ENCODE peak calls at places on chromosomes 2 and 18, in six cellular contexts. Y, H, K, G, F and W are unnamed samples. For H3K4me1, the result is how much of the 10 kb centered on the place peaks cover.

GRCh38 chr2:101036562-101036961 is 34.5 kb downstream of the RPL31 start:
- DNase-seq in Y (no peak), H (no peak), K (no peak), G (no peak), F (no peak), W (no peak)

GRCh38 chr2:122135353-122135947 is 380.0 kb downstream of the TSN start:
- DNase-seq in Y (no peak), H (no peak), K (no peak), G (no peak), F (no peak), W (no peak)

GRCh38 chr2:64090264-64090663 is 54.0 kb downstream of the PELI1 start:
- DNase-seq in Y (no peak), H (no peak), K (no peak), G (no peak), F (no peak), W (no peak)

GRCh38 chr2:46299365-46300263 is 2.4 kb downstream of the EPAS1 start:
- DNase-seq in Y (peak), H (peak), K (peak), G (no peak), F (peak), W (peak)

GRCh38 chr18:79258447-79258846 is 137.3 kb upstream of the NFATC1 start:
- DNase-seq in Y (no peak), H (no peak), K (no peak), G (no peak), F (no peak), W (no peak)

GRCh38 chr2:69915050-69915945 is at the start of gene MXD1:
- DNase-seq in Y (peak), H (no peak), K (peak), G (no peak), F (no peak), W (peak)

GRCh38 chr2:5093056-5093455 is 599.1 kb upstream of the SOX11 start:
- DNase-seq in Y (no peak), H (no peak), K (no peak), G (no peak), F (no peak), W (no peak)

GRCh38 chr18:71597219-71597618 is 946.9 kb downstream of the CBLN2 start:
- DNase-seq in Y (no peak), H (no peak), K (no peak), G (no peak), F (no peak), W (no peak)

GRCh38 chr2:162073776-162074578 is at the start of gene DPP4:
- DNase-seq in Y (peak), H (peak), K (peak), G (no peak), F (peak), W (peak)

GRCh38 chr18:79186649-79187048 is 117.5 kb downstream of the ATP9B start:
- DNase-seq in Y (no peak), H (no peak), K (no peak), G (no peak), F (no peak), W (no peak)

GRCh38 chr2:202588647-202589581 is 45.9 kb upstream of the FAM117B start:
- DNase-seq in Y (peak), H (peak), K (peak), G (peak), F (peak), W (peak)

GRCh38 chr18:30622104-30622503 is 420.4 kb downstream of the DSC3 start:
- DNase-seq in Y (no peak), H (no peak), K (no peak), G (no peak), F (no peak), W (no peak)

GRCh38 chr2:1752751-1753150 is 8.4 kb upstream of the PXDN start:
- DNase-seq in Y (no peak), H (no peak), K (no peak), G (no peak), F (no peak), W (no peak)

GRCh38 chr2:6905668-6906067 is 11.5 kb upstream of the RNF144A start:
- DNase-seq in Y (no peak), H (no peak), K (no peak), G (no peak), F (no peak), W (no peak)

GRCh38 chr2:179877601-179878364 is 16.4 kb upstream of the ZNF385B start:
- DNase-seq in Y (no peak), H (no peak), K (no peak), G (no peak), F (no peak), W (no peak)

GRCh38 chr2:42886921-42887320 is 94.5 kb upstream of the HAAO start:
- DNase-seq in Y (no peak), H (no peak), K (no peak), G (no peak), F (no peak), W (no peak)

GRCh38 chr2:42888846-42889245 is 96.5 kb upstream of the HAAO start:
- DNase-seq in Y (no peak), H (no peak), K (no peak), G (no peak), F (no peak), W (no peak)

GRCh38 chr2:42882756-42883155 is 90.4 kb upstream of the HAAO start:
- DNase-seq in Y (no peak), H (no peak), K (no peak), G (no peak), F (no peak), W (no peak)

GRCh38 chr2:42893047-42893758 is 100.8 kb upstream of the HAAO start:
- DNase-seq in Y (no peak), H (no peak), K (no peak), G (no peak), F (no peak), W (no peak)

GRCh38 chr2:42888321-42888720 is 95.9 kb upstream of the HAAO start:
- DNase-seq in Y (no peak), H (no peak), K (no peak), G (no peak), F (no peak), W (no peak)
- H3K27ac ChIP-seq in Y (no peak), H (no peak), K (no peak), G (no peak), F (no peak), W (no peak)

GRCh38 chr2:8578335-8579244 is 103.3 kb upstream of the ID2 start:
- DNase-seq in Y (peak), H (no peak), K (no peak), G (no peak), F (no peak), W (no peak)

GRCh38 chr2:8575810-8576423 is 105.9 kb upstream of the ID2 start:
- DNase-seq in Y (no peak), H (no peak), K (no peak), G (no peak), F (no peak), W (no peak)

GRCh38 chr2:8576525-8577157 is 105.2 kb upstream of the ID2 start:
- DNase-seq in Y (peak), H (no peak), K (peak), G (no peak), F (no peak), W (no peak)

GRCh38 chr2:8579686-8580085 is 102.2 kb upstream of the ID2 start:
- DNase-seq in Y (no peak), H (no peak), K (no peak), G (no peak), F (no peak), W (no peak)

DNA sequence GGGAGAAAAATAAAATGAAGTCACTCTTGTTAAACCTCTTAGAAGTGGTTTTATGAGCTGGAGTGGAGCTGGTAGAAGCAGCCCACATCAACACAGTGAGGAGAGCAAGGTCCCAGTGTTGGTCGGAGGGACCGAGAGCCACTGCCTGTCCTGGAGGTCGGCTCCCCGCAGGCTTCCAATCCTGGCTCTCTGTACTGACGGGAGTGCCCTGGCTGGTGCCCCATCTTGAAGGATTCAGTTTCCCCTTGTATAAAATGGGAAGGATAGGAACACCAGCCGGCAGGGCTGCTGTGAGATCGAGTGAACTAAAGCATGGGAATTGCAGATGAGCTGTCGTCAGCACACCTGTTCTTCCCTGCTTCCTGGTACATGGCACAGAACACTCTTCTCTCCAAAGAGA is 104.3 kb upstream of the ID2 start:
- DNase-seq in Y (peak), H (no peak), K (no peak), G (no peak), F (no peak), W (no peak)
- H3K4me1 ChIP-seq in Y (under half), H (under half), K (under half), G (under half), F (under half), W (under half)

GRCh38 chr2:74032909-74033261 is 48.2 kb downstream of the TET3 start:
- DNase-seq in Y (no peak), H (no peak), K (no peak), G (no peak), F (no peak), W (no peak)

GRCh38 chr2:74027496-74027895 is 42.8 kb downstream of the TET3 start:
- DNase-seq in Y (no peak), H (no peak), K (no peak), G (no peak), F (no peak), W (no peak)

GRCh38 chr2:74028290-74028689 is 43.6 kb downstream of the TET3 start:
- DNase-seq in Y (no peak), H (no peak), K (no peak), G (no peak), F (no peak), W (no peak)

GRCh38 chr2:74029719-74030397 is 45.1 kb downstream of the TET3 start:
- DNase-seq in Y (no peak), H (no peak), K (no peak), G (no peak), F (no peak), W (no peak)

DNA sequence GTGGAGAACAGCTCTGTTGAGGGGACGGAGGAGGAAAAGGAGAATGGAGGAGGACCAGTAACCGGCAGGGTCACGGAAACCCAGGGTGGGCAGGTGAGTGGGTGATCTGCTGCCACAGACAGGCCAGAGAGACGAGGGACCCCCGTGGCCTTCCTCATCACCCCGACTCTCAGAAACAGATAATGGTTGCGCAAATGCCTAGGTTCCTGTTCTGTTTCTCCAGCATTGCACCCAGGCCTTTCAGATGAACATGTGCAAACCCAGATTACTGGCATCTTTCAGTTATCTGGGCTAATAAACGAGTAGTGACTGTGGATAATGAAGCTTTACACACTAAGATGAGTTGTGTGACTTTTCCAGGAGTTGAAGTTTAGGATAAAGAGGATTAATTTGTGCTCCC is 46.5 kb downstream of the TET3 start:
- DNase-seq in Y (no peak), H (no peak), K (no peak), G (no peak), F (no peak), W (no peak)
- H3K4me3 ChIP-seq in Y (no peak), H (no peak), K (no peak), G (no peak), F (no peak), W (no peak)

DNA sequence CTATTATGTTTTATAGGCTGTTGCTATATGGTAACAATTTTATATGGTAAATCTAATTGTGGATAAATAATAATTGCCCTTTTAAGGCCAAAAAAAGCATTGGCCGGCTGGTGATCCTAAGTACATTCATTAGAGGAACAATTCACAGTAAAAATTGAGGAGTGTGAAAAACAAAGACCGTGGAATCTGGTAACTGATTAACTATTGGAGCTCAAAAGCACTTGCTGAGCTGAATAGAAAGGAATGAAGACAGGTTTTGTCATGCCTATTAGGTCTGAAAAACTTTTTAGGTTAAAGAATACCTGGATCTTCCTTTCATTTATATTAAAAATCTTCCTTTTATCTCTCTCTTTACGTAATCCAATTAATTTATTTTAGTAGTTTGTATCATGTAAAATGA is 18.5 kb upstream of the RBBP8 start:
- DNase-seq in Y (no peak), H (no peak), K (no peak), G (no peak), F (no peak), W (no peak)
- H3K27ac ChIP-seq in Y (no peak), H (no peak), K (no peak), G (peak), F (no peak), W (no peak)

GRCh38 chr2:186699742-186700141 is 5.9 kb downstream of the FAM171B start:
- DNase-seq in Y (no peak), H (no peak), K (no peak), G (no peak), F (no peak), W (no peak)

GRCh38 chr2:186695081-186695756 is 1.4 kb downstream of the FAM171B start:
- DNase-seq in Y (no peak), H (no peak), K (peak), G (no peak), F (no peak), W (no peak)

GRCh38 chr2:186696804-186697203 is 2.9 kb downstream of the FAM171B start:
- DNase-seq in Y (no peak), H (no peak), K (no peak), G (no peak), F (no peak), W (no peak)

GRCh38 chr2:186696337-186696736 is 2.5 kb downstream of the FAM171B start:
- DNase-seq in Y (no peak), H (no peak), K (no peak), G (no peak), F (no peak), W (no peak)

GRCh38 chr2:186697536-186697935 is 3.7 kb downstream of the FAM171B start:
- DNase-seq in Y (no peak), H (no peak), K (no peak), G (no peak), F (no peak), W (no peak)
- H3K4me1 ChIP-seq in Y (under half), H (under half), K (under half), G (under half), F (under half), W (under half)

GRCh38 chr2:95296036-95296435 is 1.1 kb upstream of the KCNIP3 start:
- DNase-seq in Y (no peak), H (no peak), K (no peak), G (no peak), F (no peak), W (no peak)

GRCh38 chr2:95297639-95298395 is 670 bp downstream of the KCNIP3 start:
- DNase-seq in Y (no peak), H (no peak), K (no peak), G (no peak), F (no peak), W (no peak)

GRCh38 chr2:95295376-95295775 is 1.8 kb upstream of the KCNIP3 start:
- DNase-seq in Y (no peak), H (no peak), K (no peak), G (no peak), F (no peak), W (no peak)

GRCh38 chr2:95298471-95299111 is 1.4 kb downstream of the KCNIP3 start:
- DNase-seq in Y (no peak), H (no peak), K (no peak), G (no peak), F (no peak), W (no peak)

GRCh38 chr2:95297088-95297487 is at the start of gene KCNIP3:
- DNase-seq in Y (no peak), H (no peak), K (no peak), G (no peak), F (no peak), W (no peak)
- H3K4me3 ChIP-seq in Y (no peak), H (peak), K (no peak), G (no peak), F (no peak), W (peak)

GRCh38 chr2:31397099-31397498 is 17.4 kb downstream of the XDH start:
- DNase-seq in Y (peak), H (no peak), K (no peak), G (no peak), F (no peak), W (no peak)
- H3K27ac ChIP-seq in Y (no peak), H (no peak), K (no peak), G (no peak), F (no peak), W (no peak)

GRCh38 chr2:128027278-128027800 is 520 bp downstream of the SAP130 start:
- DNase-seq in Y (peak), H (peak), K (peak), G (peak), F (peak), W (peak)

GRCh38 chr2:128036748-128037607 is 9.1 kb upstream of the SAP130 start:
- DNase-seq in Y (no peak), H (no peak), K (no peak), G (no peak), F (no peak), W (no peak)

GRCh38 chr2:128028668-128029054 is 802 bp upstream of the SAP130 start:
- DNase-seq in Y (no peak), H (no peak), K (no peak), G (no peak), F (no peak), W (no peak)

GRCh38 chr2:128027801-128028667 is at the start of gene SAP130:
- DNase-seq in Y (peak), H (peak), K (peak), G (peak), F (peak), W (peak)

DNA sequence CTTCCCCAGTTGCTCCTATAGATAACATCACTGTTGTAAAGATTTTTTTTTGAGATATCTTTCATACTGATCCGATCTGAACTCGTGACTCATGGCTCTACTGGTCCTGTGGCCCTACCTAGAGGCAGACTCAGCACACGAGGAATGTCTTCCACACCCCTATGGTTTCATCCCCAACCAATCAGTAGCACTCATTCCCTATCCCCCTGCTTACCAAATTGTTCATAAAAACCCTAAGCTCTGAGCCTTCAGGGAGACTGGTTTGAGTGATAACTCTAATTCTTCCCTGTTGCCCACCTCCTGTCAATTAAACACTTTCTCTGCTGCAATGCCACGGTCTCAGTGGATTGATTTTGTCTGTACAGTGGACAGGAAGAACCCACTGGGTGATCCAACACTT is 4.2 kb upstream of the SAP130 start:
- DNase-seq in Y (no peak), H (no peak), K (no peak), G (no peak), F (no peak), W (no peak)
- H3K4me1 ChIP-seq in Y (under half), H (under half), K (under half), G (under half), F (under half), W (under half)

GRCh38 chr18:12883684-12884520 is at the start of gene PTPN2:
- DNase-seq in Y (peak), H (peak), K (peak), G (peak), F (peak), W (peak)

GRCh38 chr18:12883003-12883683 is 894 bp downstream of the PTPN2 start:
- DNase-seq in Y (no peak), H (no peak), K (no peak), G (no peak), F (no peak), W (no peak)

GRCh38 chr18:12884521-12885323 is 685 bp upstream of the PTPN2 start:
- DNase-seq in Y (no peak), H (no peak), K (no peak), G (no peak), F (no peak), W (no peak)

GRCh38 chr18:12880532-12880892 is 3.5 kb downstream of the PTPN2 start:
- DNase-seq in Y (no peak), H (no peak), K (no peak), G (no peak), F (no peak), W (no peak)

DNA sequence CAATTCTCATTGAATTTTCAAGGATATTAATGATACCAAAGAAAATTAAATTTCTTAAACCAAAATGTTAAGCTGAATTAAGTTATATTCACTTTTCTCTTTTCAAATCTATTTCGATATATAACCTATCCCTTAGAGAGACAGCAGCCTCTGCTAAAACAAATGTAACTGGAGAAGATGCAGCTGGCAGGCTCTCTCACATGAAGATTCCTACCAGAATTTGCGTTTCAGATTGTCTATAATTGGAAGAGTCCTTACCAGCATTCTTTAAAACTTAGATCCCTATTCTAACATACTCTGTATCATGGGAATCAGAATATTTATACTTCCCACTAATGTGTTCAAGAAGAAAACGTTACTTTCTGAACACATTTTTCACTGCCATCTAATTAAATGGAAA is 1.6 kb downstream of the PTPN2 start:
- DNase-seq in Y (no peak), H (no peak), K (no peak), G (no peak), F (no peak), W (no peak)
- H3K4me3 ChIP-seq in Y (no peak), H (peak), K (peak), G (peak), F (peak), W (peak)